ENCODE peak calls at places on chromosome 3, in five cellular contexts. F is Caki2, Q is NCI-H226, S is retinal pigment epithelial cell, J is psoas muscle. U is an unnamed sample.

GRCh38 chr3:101849714-101850326 is 506 bp downstream of the NFKBIZ start:
- DNase-seq in J (peak), S (no peak), Q (peak), F (no peak), U (no peak)

GRCh38 chr3:37974121-37974927 is 16.3 kb upstream of the VILL start:
- DNase-seq in F (peak), S (no peak), J (peak), Q (peak), U (no peak)

GRCh38 chr3:152870027-152870426 is 35.1 kb downstream of the P2RY1 start:
- DNase-seq in J (no peak), S (no peak), Q (no peak), F (peak), U (no peak)

GRCh38 chr3:75906555-75907112 is 121.3 kb upstream of the ZNF717 start:
- DNase-seq in F (peak), Q (no peak), S (no peak), J (peak), U (no peak)

GRCh38 chr3:146975476-146975875 is 370.3 kb upstream of the PLSCR5 start:
- DNase-seq in S (no peak), F (no peak), Q (no peak), J (no peak), U (no peak)

GRCh38 chr3:85740561-85740960 is 781.8 kb downstream of the CADM2 start:
- DNase-seq in S (no peak), J (no peak), Q (no peak), F (no peak), U (no peak)

GRCh38 chr3:79973482-79973881 is 205.7 kb upstream of the ROBO1 start:
- DNase-seq in F (no peak), Q (no peak), S (no peak), J (no peak), U (no peak)

GRCh38 chr3:128269796-128270195 is 116.5 kb downstream of the EEFSEC start:
- DNase-seq in J (no peak), S (no peak), F (no peak), Q (no peak), U (no peak)

GRCh38 chr3:38139652-38140051 is 1.2 kb downstream of the MYD88 start:
- DNase-seq in S (no peak), F (no peak), Q (no peak), J (no peak), U (no peak)

GRCh38 chr3:148882288-148882687 is 17.2 kb downstream of the CPA3 start:
- DNase-seq in J (no peak), S (no peak), F (no peak), Q (no peak), U (no peak)

GRCh38 chr3:106714400-106714799 is 662.8 kb upstream of the CCDC54 start:
- DNase-seq in F (no peak), J (no peak), S (no peak), Q (peak), U (no peak)

GRCh38 chr3:355622-356021 is 159.1 kb downstream of the CHL1 start:
- DNase-seq in J (no peak), Q (no peak), F (peak), S (no peak), U (no peak)

U was measured in right atrium auricular region.